ENCODE peak calls at places on chromosomes 2 and 18, in eight cellular contexts. L, K, F, S, N, P, T and B are unnamed samples.

GRCh38 chr18:13273800-13274199 is 55.2 kb downstream of the LDLRAD4 start:
- DNase-seq in F (peak), T (no peak), K (peak), P (no peak), L (no peak), N (no peak), S (no peak), B (no peak)

GRCh38 chr2:129877289-129877741 is 102.2 kb upstream of the RAB6C start:
- DNase-seq in K (peak), T (peak), S (peak), P (peak), L (peak), F (peak), N (peak), B (peak)

GRCh38 chr2:6824962-6825361 is 40.7 kb downstream of the CMPK2 start:
- DNase-seq in T (no peak), S (peak), K (no peak), L (peak), P (peak), N (no peak), F (no peak), B (no peak)

GRCh38 chr2:62270728-62271127 is 74.8 kb downstream of the B3GNT2 start:
- DNase-seq in N (no peak), T (no peak), P (no peak), S (peak), F (no peak), K (no peak), L (no peak), B (no peak)

GRCh38 chr2:235113854-235114253 is 162.0 kb downstream of the SH3BP4 start:
- DNase-seq in N (peak), F (no peak), T (no peak), S (no peak), L (no peak), P (no peak), K (no peak), B (no peak)

GRCh38 chr2:238887616-238888015 is 39.7 kb downstream of the TWIST2 start:
- DNase-seq in N (no peak), F (no peak), S (no peak), T (no peak), K (no peak), L (no peak), P (no peak), B (no peak)

GRCh38 chr18:28791101-28791500 is 614.2 kb upstream of the CDH2 start:
- DNase-seq in K (no peak), L (no peak), T (no peak), F (no peak), P (no peak), S (peak), N (no peak), B (no peak)

GRCh38 chr2:239245872-239246701 is 154.7 kb downstream of the HDAC4 start:
- DNase-seq in L (no peak), F (peak), P (no peak), S (no peak), T (no peak), N (no peak), K (no peak), B (no peak)

GRCh38 chr2:28828382-28828781 is 17.7 kb downstream of the SPDYA start:
- DNase-seq in K (no peak), F (no peak), T (no peak), L (no peak), N (no peak), P (no peak), S (peak), B (no peak)

GRCh38 chr18:8763611-8764010 is 58.3 kb downstream of the MTCL1 start:
- DNase-seq in N (no peak), L (no peak), S (peak), T (no peak), K (no peak), F (no peak), P (no peak), B (no peak)

GRCh38 chr2:100197643-100198153 is 55.3 kb upstream of the AFF3 start:
- DNase-seq in P (no peak), L (peak), K (no peak), S (peak), F (peak), T (no peak), N (peak), B (no peak)

GRCh38 chr2:234940527-234940926 is 11.3 kb upstream of the SH3BP4 start:
- DNase-seq in F (no peak), K (no peak), S (no peak), P (no peak), L (no peak), T (no peak), N (no peak), B (no peak)

GRCh38 chr2:192059226-192059625 is 135.5 kb downstream of the TMEFF2 start:
- DNase-seq in P (no peak), K (no peak), L (no peak), N (no peak), F (no peak), S (no peak), T (no peak), B (no peak)

GRCh38 chr2:69213832-69214231 is 173.2 kb downstream of the GFPT1 start:
- DNase-seq in T (no peak), K (no peak), N (no peak), P (no peak), F (no peak), L (no peak), S (peak), B (no peak)

GRCh38 chr2:74174909-74175308 is 3.8 kb downstream of the MOB1A start:
- DNase-seq in S (no peak), T (no peak), N (no peak), F (no peak), P (no peak), K (no peak), L (no peak), B (no peak)

GRCh38 chr2:191066281-191067233 is 52.6 kb upstream of the STAT1 start:
- DNase-seq in K (no peak), S (no peak), T (no peak), L (no peak), P (no peak), N (no peak), F (no peak), B (no peak)

GRCh38 chr2:225495706-225496105 is 96.2 kb downstream of the NYAP2 start:
- DNase-seq in K (no peak), N (no peak), T (no peak), L (no peak), P (no peak), F (no peak), S (no peak), B (no peak)

GRCh38 chr2:47221956-47222355 is 66.8 kb upstream of the STPG4 start:
- DNase-seq in K (no peak), T (no peak), P (peak), S (peak), N (no peak), L (no peak), F (peak), B (no peak)

GRCh38 chr18:75923169-75923568 is 495.7 kb upstream of the SMIM21 start:
- DNase-seq in S (peak), L (no peak), N (no peak), T (no peak), K (no peak), F (peak), P (peak), B (no peak)

GRCh38 chr2:88452151-88452851 is at the start of gene FOXI3:
- DNase-seq in N (peak), K (peak), F (no peak), T (peak), P (no peak), S (no peak), L (no peak), B (no peak)

GRCh38 chr18:76922107-76922506 is 99.8 kb downstream of the ZNF236 start:
- DNase-seq in F (no peak), K (peak), L (no peak), N (peak), T (peak), S (peak), P (peak), B (peak)

GRCh38 chr2:53508667-53509066 is 258.9 kb upstream of the CHAC2 start:
- DNase-seq in S (peak), F (no peak), K (no peak), P (peak), T (no peak), N (no peak), L (no peak), B (no peak)

GRCh38 chr2:144596074-144596871 is 76.4 kb upstream of the ZEB2 start:
- DNase-seq in T (no peak), N (no peak), K (no peak), P (peak), F (no peak), L (no peak), S (peak), B (no peak)

GRCh38 chr18:8895987-8896619 is 190.7 kb downstream of the MTCL1 start:
- DNase-seq in L (peak), P (peak), N (no peak), S (peak), T (no peak), K (no peak), F (no peak), B (no peak)

GRCh38 chr18:37393945-37394609 is 171.5 kb downstream of the CELF4 start:
- DNase-seq in F (peak), K (no peak), S (peak), L (peak), N (peak), T (peak), P (peak), B (no peak)

GRCh38 chr2:231890896-231891513 is 35.2 kb downstream of the NPPC start:
- DNase-seq in K (no peak), P (no peak), N (no peak), L (no peak), T (no peak), F (no peak), S (no peak), B (no peak)

GRCh38 chr18:63331105-63331504 is 11.5 kb upstream of the BCL2 start:
- DNase-seq in P (no peak), K (no peak), L (no peak), T (no peak), F (no peak), N (no peak), S (no peak), B (no peak)

GRCh38 chr2:137865954-137866540 is 98.2 kb upstream of the HNMT start:
- DNase-seq in L (peak), P (peak), N (peak), S (peak), T (peak), K (peak), F (no peak), B (no peak)

GRCh38 chr2:3483986-3484960 is 35.1 kb downstream of the ADI1 start:
- DNase-seq in T (no peak), K (no peak), N (no peak), L (no peak), P (no peak), F (no peak), S (no peak), B (no peak)

GRCh38 chr2:10790228-10790973 is 22.2 kb downstream of the PDIA6 start:
- DNase-seq in S (no peak), P (no peak), N (no peak), T (no peak), K (no peak), L (no peak), F (no peak), B (no peak)

GRCh38 chr2:165274698-165275097 is 35.5 kb downstream of the SCN2A start:
- DNase-seq in F (peak), T (no peak), N (no peak), P (no peak), K (no peak), L (no peak), S (peak), B (no peak)

GRCh38 chr18:77970814-77971213 is 721.2 kb downstream of the GALR1 start:
- DNase-seq in K (no peak), S (peak), L (no peak), T (no peak), F (no peak), P (no peak), N (no peak), B (no peak)

GRCh38 chr2:141455211-141455826 is 675.5 kb downstream of the LRP1B start:
- DNase-seq in L (no peak), T (no peak), N (no peak), S (no peak), P (no peak), F (no peak), K (no peak), B (no peak)

GRCh38 chr2:206981739-206982336 is 42.5 kb downstream of the CPO start:
- DNase-seq in S (peak), P (peak), F (peak), L (peak), N (peak), K (peak), T (peak), B (peak)

GRCh38 chr2:161243312-161243711 is 64.9 kb upstream of the PSMD14 start:
- DNase-seq in T (no peak), K (no peak), P (no peak), F (no peak), N (no peak), S (no peak), L (no peak), B (no peak)

GRCh38 chr18:76454429-76454828 is 40.6 kb downstream of the ZNF516 start:
- DNase-seq in P (no peak), F (no peak), N (no peak), L (no peak), T (no peak), K (no peak), S (peak), B (no peak)